ENCODE peak calls at places on chromosomes 6 and 20, in four cellular contexts. S is GM12878, U is HepG2, X is WTC11. Y is an unnamed sample.
A peak's percentile ranks its signal among the peaks of the same experiment; 100 is the strongest.

GRCh38 chr6:21003780-21004541 is 469.7 kb downstream of the CDKAL1 start:
- DNase-seq in S (peak; percentile 72), U (peak; percentile 99), X (no peak), Y (no peak)

GRCh38 chr6:2133718-2134310 is 111.6 kb downstream of the GMDS start:
- DNase-seq in S (no peak), U (no peak), X (no peak), Y (no peak)

GRCh38 chr6:150327117-150327774 is 41.6 kb upstream of the IYD start:
- DNase-seq in S (no peak), U (no peak), X (no peak), Y (no peak)

GRCh38 chr6:22099241-22099640 is 197.6 kb downstream of the PRL start:
- DNase-seq in S (no peak), U (no peak), X (no peak), Y (no peak)

GRCh38 chr6:52790841-52791240 is 12.8 kb downstream of the GSTA1 start:
- DNase-seq in S (no peak), U (no peak), X (no peak), Y (no peak)

GRCh38 chr6:25107218-25107617 is 171.5 kb upstream of the RIPOR2 start:
- DNase-seq in S (no peak), U (no peak), X (no peak), Y (no peak)

GRCh38 chr6:147833607-147834006 is 325.1 kb downstream of the SAMD5 start:
- DNase-seq in S (no peak), U (no peak), X (no peak), Y (no peak)

GRCh38 chr6:6674872-6675271 is 86.4 kb downstream of the LY86 start:
- DNase-seq in S (no peak), U (no peak), X (peak; percentile 70), Y (no peak)

GRCh38 chr20:45181639-45182038 is 6.9 kb downstream of the PI3 start:
- DNase-seq in S (no peak), U (no peak), X (no peak), Y (no peak)

GRCh38 chr6:154341876-154342275 is 14.7 kb downstream of the IPCEF1 start:
- DNase-seq in S (no peak), U (no peak), X (no peak), Y (peak; percentile 23)

GRCh38 chr6:4036581-4036980 is 42.4 kb downstream of the FAM217A start:
- DNase-seq in S (no peak), U (no peak), X (no peak), Y (no peak)

GRCh38 chr20:33442136-33443005 is 1.2 kb downstream of the SNTA1 start:
- DNase-seq in S (no peak), U (no peak), X (no peak), Y (no peak)

DNA sequence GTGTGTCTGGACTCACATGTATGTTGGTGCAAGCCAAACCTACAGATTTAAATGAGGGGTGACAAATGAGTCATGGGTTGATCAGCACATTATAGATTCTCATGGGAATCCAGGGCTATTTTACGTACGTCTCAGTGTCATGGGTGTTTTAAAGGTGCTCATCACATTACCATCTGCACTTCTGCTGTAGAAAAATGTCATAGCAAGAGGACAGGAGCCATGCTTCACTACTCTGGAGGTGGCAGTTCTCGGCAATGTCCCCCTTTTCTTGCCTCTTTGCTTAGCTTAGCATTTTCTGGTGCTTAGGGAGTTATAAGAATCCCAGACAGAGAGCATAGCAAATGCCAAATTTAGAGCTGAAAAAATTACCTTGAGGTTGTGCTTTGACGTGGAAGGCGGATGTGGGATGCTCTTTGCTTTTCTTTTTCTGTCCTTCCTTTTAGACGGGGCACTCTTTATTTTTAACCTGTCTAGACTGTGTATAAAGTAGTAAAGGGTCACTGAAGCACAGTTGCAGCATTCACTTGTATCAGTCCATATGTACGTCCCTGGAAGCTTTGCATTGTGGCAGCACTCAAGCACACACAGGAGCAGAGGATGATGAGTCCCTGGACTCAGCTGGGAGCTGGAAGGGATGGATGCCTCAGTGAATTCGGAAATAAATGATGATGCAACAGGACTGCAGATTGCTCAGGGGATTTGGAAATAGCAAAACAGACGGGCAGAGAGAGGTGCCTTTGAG is 139.7 kb downstream of the SYNDIG1 start:
- DNase-seq in S (peak; percentile 51), U (no peak), X (no peak), Y (no peak)
- TF ChIP-seq ATF2 in S (no peak), U (no peak), X (no peak), Y (no peak)

GRCh38 chr6:167930300-167930699 is 67.2 kb upstream of the KIF25 start:
- DNase-seq in S (no peak), U (peak; percentile 24), X (no peak), Y (no peak)
- TF ChIP-seq ATF2 in S (no peak), U (no peak), X (no peak), Y (no peak)

GRCh38 chr6:5157744-5158143 is 72.6 kb downstream of the PPP1R3G start:
- DNase-seq in S (no peak), U (no peak), X (no peak), Y (no peak)

GRCh38 chr6:5158191-5158590 is 73.0 kb downstream of the PPP1R3G start:
- DNase-seq in S (no peak), U (no peak), X (no peak), Y (no peak)

GRCh38 chr6:5162401-5162800 is 77.3 kb downstream of the PPP1R3G start:
- DNase-seq in S (no peak), U (no peak), X (no peak), Y (no peak)

GRCh38 chr6:5155901-5156300 is 70.8 kb downstream of the PPP1R3G start:
- DNase-seq in S (no peak), U (no peak), X (no peak), Y (no peak)

GRCh38 chr6:5159162-5159561 is 74.0 kb downstream of the PPP1R3G start:
- DNase-seq in S (no peak), U (no peak), X (no peak), Y (no peak)
- TF ChIP-seq ATF2 in S (no peak), U (no peak), X (no peak), Y (no peak)

DNA sequence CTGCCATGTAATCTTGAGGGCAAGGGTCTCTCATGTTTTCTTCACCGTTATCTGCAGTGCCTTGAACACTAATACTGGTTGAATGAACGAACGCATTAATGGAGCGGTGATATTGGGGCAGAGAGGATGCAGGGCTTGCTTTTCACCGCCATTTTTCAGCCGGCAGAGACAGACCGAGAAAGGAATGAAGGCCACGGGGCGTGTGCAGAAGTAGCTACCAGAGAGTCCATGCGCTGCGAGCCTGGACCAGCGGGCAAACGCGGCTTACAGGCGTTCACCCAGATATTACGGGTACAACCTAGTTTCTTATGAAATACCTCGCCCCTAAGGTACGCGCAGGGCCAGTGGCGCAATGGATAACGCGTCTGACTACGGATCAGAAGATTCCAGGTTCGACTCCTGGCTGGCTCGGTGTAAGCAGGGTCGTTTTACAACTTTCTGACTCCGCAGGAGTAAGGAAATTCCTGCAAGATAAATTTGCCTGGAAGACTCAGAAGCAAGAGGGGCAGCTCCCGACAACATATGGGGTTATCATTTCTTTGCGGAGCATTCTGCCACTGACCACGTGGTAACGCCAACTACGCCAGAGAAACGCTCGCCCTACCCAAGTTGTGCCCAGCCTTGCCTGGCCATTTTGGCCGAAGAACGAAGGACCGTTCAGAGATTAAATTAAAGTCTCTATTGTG is 863 bp upstream of the HMGN4 start:
- DNase-seq in S (peak; percentile 90), U (peak; percentile 97), X (peak; percentile 92), Y (peak; percentile 98)
- TF ChIP-seq ATF2 in S (no peak), U (peak; percentile 96), X (no peak), Y (peak; percentile 12)

Y was measured in H1.